ENCODE peak calls at places on chromosomes 6 and 20, in nine cellular contexts. One of them, this sample, is unnamed.

GRCh38 chr20:23826541-23827018 is at the start of gene CST2:
- DNase-seq in skeletal muscle cell: no peak
- DNase-seq in BJ: no peak
- DNase-seq in K562: no peak
- DNase-seq in CD8-positive, alpha-beta memory T cell: no peak
- DNase-seq in prostate gland: no peak
- DNase-seq in HAP-1: peak; percentile 9
- DNase-seq in epithelial cell of proximal tubule: no peak
- DNase-seq in A549: no peak
- DNase-seq in this sample: peak; percentile 21

GRCh38 chr20:63919130-63919529 is 24.2 kb downstream of the DNAJC5 start:
- DNase-seq in skeletal muscle cell: no peak
- DNase-seq in BJ: no peak
- DNase-seq in K562: no peak
- DNase-seq in CD8-positive, alpha-beta memory T cell: no peak
- DNase-seq in prostate gland: no peak
- DNase-seq in HAP-1: no peak
- DNase-seq in epithelial cell of proximal tubule: no peak
- DNase-seq in A549: no peak
- DNase-seq in this sample: no peak

GRCh38 chr6:93792751-93793150 is 373.4 kb upstream of the EPHA7 start:
- DNase-seq in skeletal muscle cell: no peak
- DNase-seq in BJ: no peak
- DNase-seq in K562: no peak
- DNase-seq in CD8-positive, alpha-beta memory T cell: no peak
- DNase-seq in prostate gland: no peak
- DNase-seq in HAP-1: no peak
- DNase-seq in epithelial cell of proximal tubule: no peak
- DNase-seq in A549: no peak
- DNase-seq in this sample: no peak

GRCh38 chr6:81938014-81938761 is 185.7 kb upstream of the TENT5A start:
- DNase-seq in skeletal muscle cell: peak; percentile 91
- DNase-seq in BJ: peak; percentile 80
- DNase-seq in K562: peak; percentile 66
- DNase-seq in CD8-positive, alpha-beta memory T cell: no peak
- DNase-seq in prostate gland: no peak
- DNase-seq in HAP-1: no peak
- DNase-seq in epithelial cell of proximal tubule: peak; percentile 99
- DNase-seq in A549: peak; percentile 6
- DNase-seq in this sample: peak; percentile 89

GRCh38 chr6:77143659-77144447 is 319.4 kb downstream of the HTR1B start:
- DNase-seq in skeletal muscle cell: no peak
- DNase-seq in BJ: no peak
- DNase-seq in K562: no peak
- DNase-seq in CD8-positive, alpha-beta memory T cell: no peak
- DNase-seq in prostate gland: no peak
- DNase-seq in HAP-1: no peak
- DNase-seq in epithelial cell of proximal tubule: no peak
- DNase-seq in A549: no peak
- DNase-seq in this sample: no peak

GRCh38 chr20:52192296-52193007 is 873 bp upstream of the ZFP64 start:
- DNase-seq in skeletal muscle cell: no peak
- DNase-seq in BJ: no peak
- DNase-seq in K562: peak; percentile 71
- DNase-seq in CD8-positive, alpha-beta memory T cell: no peak
- DNase-seq in prostate gland: no peak
- DNase-seq in HAP-1: peak; percentile 70
- DNase-seq in epithelial cell of proximal tubule: no peak
- DNase-seq in A549: peak; percentile 75
- DNase-seq in this sample: peak; percentile 49

GRCh38 chr20:57403216-57403615 is 12.0 kb downstream of the RBM38 start:
- DNase-seq in skeletal muscle cell: no peak
- DNase-seq in BJ: no peak
- DNase-seq in K562: no peak
- DNase-seq in CD8-positive, alpha-beta memory T cell: no peak
- DNase-seq in prostate gland: no peak
- DNase-seq in HAP-1: no peak
- DNase-seq in epithelial cell of proximal tubule: no peak
- DNase-seq in A549: no peak
- DNase-seq in this sample: no peak

GRCh38 chr20:313948-314347 is 11.4 kb upstream of the SOX12 start:
- DNase-seq in skeletal muscle cell: no peak
- DNase-seq in BJ: no peak
- DNase-seq in K562: no peak
- DNase-seq in CD8-positive, alpha-beta memory T cell: no peak
- DNase-seq in prostate gland: no peak
- DNase-seq in HAP-1: no peak
- DNase-seq in epithelial cell of proximal tubule: no peak
- DNase-seq in A549: no peak
- DNase-seq in this sample: no peak

GRCh38 chr6:112912351-112913101 is 565.4 kb downstream of the RFPL4B start:
- DNase-seq in skeletal muscle cell: peak; percentile 21
- DNase-seq in BJ: peak; percentile 18
- DNase-seq in K562: no peak
- DNase-seq in CD8-positive, alpha-beta memory T cell: no peak
- DNase-seq in prostate gland: no peak
- DNase-seq in HAP-1: peak; percentile 23
- DNase-seq in epithelial cell of proximal tubule: no peak
- DNase-seq in A549: no peak
- DNase-seq in this sample: no peak

GRCh38 chr6:142783499-142783898 is 161.5 kb downstream of the HIVEP2 start:
- DNase-seq in skeletal muscle cell: no peak
- DNase-seq in BJ: no peak
- DNase-seq in K562: no peak
- DNase-seq in CD8-positive, alpha-beta memory T cell: no peak
- DNase-seq in prostate gland: no peak
- DNase-seq in HAP-1: no peak
- DNase-seq in epithelial cell of proximal tubule: no peak
- DNase-seq in A549: no peak
- DNase-seq in this sample: no peak

GRCh38 chr6:36685926-36686667 is 7.6 kb downstream of the CDKN1A start:
- DNase-seq in skeletal muscle cell: no peak
- DNase-seq in BJ: no peak
- DNase-seq in K562: no peak
- DNase-seq in CD8-positive, alpha-beta memory T cell: no peak
- DNase-seq in prostate gland: no peak
- DNase-seq in HAP-1: no peak
- DNase-seq in epithelial cell of proximal tubule: no peak
- DNase-seq in A549: no peak
- DNase-seq in this sample: no peak

GRCh38 chr6:31163922-31164321 is 5.5 kb downstream of the TCF19 start:
- DNase-seq in skeletal muscle cell: no peak
- DNase-seq in BJ: no peak
- DNase-seq in K562: no peak
- DNase-seq in CD8-positive, alpha-beta memory T cell: no peak
- DNase-seq in prostate gland: no peak
- DNase-seq in HAP-1: no peak
- DNase-seq in epithelial cell of proximal tubule: no peak
- DNase-seq in A549: no peak
- DNase-seq in this sample: no peak

GRCh38 chr6:75850026-75850385 is 101.0 kb downstream of the MYO6 start:
- DNase-seq in skeletal muscle cell: no peak
- DNase-seq in BJ: no peak
- DNase-seq in K562: no peak
- DNase-seq in CD8-positive, alpha-beta memory T cell: no peak
- DNase-seq in prostate gland: no peak
- DNase-seq in HAP-1: no peak
- DNase-seq in epithelial cell of proximal tubule: no peak
- DNase-seq in A549: no peak
- DNase-seq in this sample: no peak

GRCh38 chr20:23636908-23637281 is 860 bp downstream of the CST3 start:
- DNase-seq in skeletal muscle cell: no peak
- DNase-seq in BJ: no peak
- DNase-seq in K562: no peak
- DNase-seq in CD8-positive, alpha-beta memory T cell: no peak
- DNase-seq in prostate gland: no peak
- DNase-seq in HAP-1: no peak
- DNase-seq in epithelial cell of proximal tubule: no peak
- DNase-seq in A549: no peak
- DNase-seq in this sample: no peak

GRCh38 chr6:158081657-158081935 is 86.5 kb downstream of the SERAC1 start:
- DNase-seq in skeletal muscle cell: no peak
- DNase-seq in BJ: no peak
- DNase-seq in K562: no peak
- DNase-seq in CD8-positive, alpha-beta memory T cell: no peak
- DNase-seq in prostate gland: no peak
- DNase-seq in HAP-1: no peak
- DNase-seq in epithelial cell of proximal tubule: no peak
- DNase-seq in A549: no peak
- DNase-seq in this sample: no peak

GRCh38 chr6:132300323-132300949 is 100.8 kb downstream of the MOXD1 start:
- DNase-seq in skeletal muscle cell: no peak
- DNase-seq in BJ: no peak
- DNase-seq in K562: peak; percentile 24
- DNase-seq in CD8-positive, alpha-beta memory T cell: no peak
- DNase-seq in prostate gland: no peak
- DNase-seq in HAP-1: peak; percentile 48
- DNase-seq in epithelial cell of proximal tubule: no peak
- DNase-seq in A549: peak; percentile 16
- DNase-seq in this sample: peak; percentile 77

GRCh38 chr20:33944914-33945313 is 48.8 kb upstream of the RALY start:
- DNase-seq in skeletal muscle cell: no peak
- DNase-seq in BJ: no peak
- DNase-seq in K562: no peak
- DNase-seq in CD8-positive, alpha-beta memory T cell: no peak
- DNase-seq in prostate gland: no peak
- DNase-seq in HAP-1: no peak
- DNase-seq in epithelial cell of proximal tubule: no peak
- DNase-seq in A549: no peak
- DNase-seq in this sample: no peak

GRCh38 chr6:134676307-134677281 is 273.3 kb downstream of the ALDH8A1 start:
- DNase-seq in skeletal muscle cell: peak; percentile 94
- DNase-seq in BJ: no peak
- DNase-seq in K562: no peak
- DNase-seq in CD8-positive, alpha-beta memory T cell: no peak
- DNase-seq in prostate gland: no peak
- DNase-seq in HAP-1: no peak
- DNase-seq in epithelial cell of proximal tubule: peak; percentile 98
- DNase-seq in A549: no peak
- DNase-seq in this sample: no peak

GRCh38 chr20:23314714-23315498 is 35.7 kb upstream of the NXT1 start:
- DNase-seq in skeletal muscle cell: no peak
- DNase-seq in BJ: no peak
- DNase-seq in K562: no peak
- DNase-seq in CD8-positive, alpha-beta memory T cell: no peak
- DNase-seq in prostate gland: no peak
- DNase-seq in HAP-1: no peak
- DNase-seq in epithelial cell of proximal tubule: no peak
- DNase-seq in A549: no peak
- DNase-seq in this sample: no peak

GRCh38 chr20:43448748-43449535 is 8.8 kb upstream of the SRSF6 start:
- DNase-seq in skeletal muscle cell: peak; percentile 2
- DNase-seq in BJ: no peak
- DNase-seq in K562: peak; percentile 69
- DNase-seq in CD8-positive, alpha-beta memory T cell: peak; percentile 53
- DNase-seq in prostate gland: peak; percentile 27
- DNase-seq in HAP-1: peak; percentile 58
- DNase-seq in epithelial cell of proximal tubule: no peak
- DNase-seq in A549: peak; percentile 72
- DNase-seq in this sample: peak; percentile 59

DNA sequence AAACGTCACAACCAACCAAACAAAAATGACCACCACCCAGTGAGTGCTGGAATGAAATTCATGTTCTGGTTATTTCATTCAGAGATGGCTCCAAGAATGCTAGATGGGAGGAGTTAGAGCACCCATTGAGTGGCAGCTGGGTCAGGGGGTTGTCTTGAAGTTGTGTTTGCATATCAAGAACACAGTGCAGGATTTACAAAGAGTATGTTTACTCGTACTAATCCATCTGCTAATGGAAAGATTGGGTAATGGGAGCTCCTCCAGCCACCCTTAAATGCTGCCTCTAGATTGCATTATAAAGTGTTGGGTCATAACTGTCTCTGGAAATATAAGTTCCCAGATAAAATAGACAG is 13.4 kb downstream of the SLC35F1 start:
- DNase-seq in skeletal muscle cell: no peak
- DNase-seq in BJ: no peak
- DNase-seq in K562: no peak
- DNase-seq in CD8-positive, alpha-beta memory T cell: no peak
- DNase-seq in prostate gland: peak; percentile 24
- DNase-seq in HAP-1: peak; percentile 78
- DNase-seq in epithelial cell of proximal tubule: no peak
- DNase-seq in A549: no peak
- DNase-seq in this sample: no peak
- H3K4me3 ChIP-seq in skeletal muscle cell: no peak overlapping the region
- H3K4me3 ChIP-seq in BJ: no peak overlapping the region
- H3K4me3 ChIP-seq in K562: no peak overlapping the region
- H3K4me3 ChIP-seq in CD8-positive, alpha-beta memory T cell: no peak overlapping the region
- H3K4me3 ChIP-seq in prostate gland: peak overlapping the region; percentile 27
- H3K4me3 ChIP-seq in HAP-1: peak overlapping the region; percentile 40
- H3K4me3 ChIP-seq in epithelial cell of proximal tubule: no peak overlapping the region
- H3K4me3 ChIP-seq in A549: no peak overlapping the region
- H3K4me3 ChIP-seq in this sample: peak overlapping the region; percentile 30

GRCh38 chr6:1391692-1392309 is 2.4 kb downstream of the FOXF2 start:
- DNase-seq in skeletal muscle cell: no peak
- DNase-seq in BJ: no peak
- DNase-seq in K562: no peak
- DNase-seq in CD8-positive, alpha-beta memory T cell: no peak
- DNase-seq in prostate gland: no peak
- DNase-seq in HAP-1: peak; percentile 55
- DNase-seq in epithelial cell of proximal tubule: no peak
- DNase-seq in A549: no peak
- DNase-seq in this sample: no peak
- H3K4me3 ChIP-seq in skeletal muscle cell: peak overlapping the region; percentile 53
- H3K4me3 ChIP-seq in BJ: peak overlapping the region; percentile 71
- H3K4me3 ChIP-seq in K562: no peak overlapping the region
- H3K4me3 ChIP-seq in CD8-positive, alpha-beta memory T cell: no peak overlapping the region
- H3K4me3 ChIP-seq in prostate gland: peak overlapping the region; percentile 37
- H3K4me3 ChIP-seq in HAP-1: peak overlapping the region; percentile 58
- H3K4me3 ChIP-seq in epithelial cell of proximal tubule: no peak overlapping the region
- H3K4me3 ChIP-seq in A549: peak overlapping the region; percentile 85
- H3K4me3 ChIP-seq in this sample: no peak overlapping the region

GRCh38 chr6:127864701-127865100 is 36.2 kb downstream of the THEMIS start:
- DNase-seq in skeletal muscle cell: no peak
- DNase-seq in BJ: no peak
- DNase-seq in K562: no peak
- DNase-seq in CD8-positive, alpha-beta memory T cell: no peak
- DNase-seq in prostate gland: no peak
- DNase-seq in HAP-1: no peak
- DNase-seq in epithelial cell of proximal tubule: no peak
- DNase-seq in A549: no peak
- DNase-seq in this sample: no peak
- H3K4me3 ChIP-seq in skeletal muscle cell: no peak overlapping the region
- H3K4me3 ChIP-seq in BJ: no peak overlapping the region
- H3K4me3 ChIP-seq in K562: no peak overlapping the region
- H3K4me3 ChIP-seq in CD8-positive, alpha-beta memory T cell: no peak overlapping the region
- H3K4me3 ChIP-seq in prostate gland: no peak overlapping the region
- H3K4me3 ChIP-seq in HAP-1: no peak overlapping the region
- H3K4me3 ChIP-seq in epithelial cell of proximal tubule: no peak overlapping the region
- H3K4me3 ChIP-seq in A549: no peak overlapping the region
- H3K4me3 ChIP-seq in this sample: no peak overlapping the region

DNA sequence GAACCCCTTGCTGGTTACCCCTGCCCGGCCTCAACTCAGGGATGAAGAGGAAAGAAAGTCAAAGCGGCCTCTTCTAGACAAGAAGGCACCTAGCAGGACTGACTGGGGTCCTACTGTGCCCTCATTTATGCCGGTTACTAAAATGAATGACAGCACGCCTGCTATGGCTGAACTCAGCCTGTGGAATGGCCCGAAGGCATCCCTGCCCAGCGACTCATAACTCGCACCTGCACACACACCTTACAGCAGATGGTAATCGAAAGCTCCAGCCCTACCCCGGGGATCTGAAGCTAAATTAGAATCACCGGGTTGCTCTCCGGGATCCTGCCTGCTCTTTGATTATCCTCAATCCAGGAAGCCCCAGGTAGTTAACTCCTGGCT is 747 bp upstream of the TXNDC5 start:
- DNase-seq in skeletal muscle cell: no peak
- DNase-seq in BJ: no peak
- DNase-seq in K562: no peak
- DNase-seq in CD8-positive, alpha-beta memory T cell: no peak
- DNase-seq in prostate gland: no peak
- DNase-seq in HAP-1: no peak
- DNase-seq in epithelial cell of proximal tubule: no peak
- DNase-seq in A549: no peak
- DNase-seq in this sample: no peak
- H3K4me3 ChIP-seq in skeletal muscle cell: peak overlapping the region; percentile 63
- H3K4me3 ChIP-seq in BJ: peak overlapping the region; percentile 53
- H3K4me3 ChIP-seq in K562: peak overlapping the region; percentile 75
- H3K4me3 ChIP-seq in CD8-positive, alpha-beta memory T cell: peak overlapping the region; percentile 64
- H3K4me3 ChIP-seq in prostate gland: peak overlapping the region; percentile 83
- H3K4me3 ChIP-seq in HAP-1: peak overlapping the region; percentile 40
- H3K4me3 ChIP-seq in epithelial cell of proximal tubule: peak overlapping the region; percentile 69
- H3K4me3 ChIP-seq in A549: peak overlapping the region; percentile 99
- H3K4me3 ChIP-seq in this sample: peak overlapping the region; percentile 52

This sample was measured in cardiac muscle cell.